ENCODE peak calls at places on chromosomes 16 and 17, in five cellular contexts. One of them, this sample, is unnamed.

GRCh38 chr17:50688168-50688719 is 19.5 kb downstream of the ANKRD40 start:
- DNase-seq in HepG2: no peak
- DNase-seq in GM12878: no peak
- DNase-seq in NT2/D1: no peak
- DNase-seq in H1: no peak
- DNase-seq in this sample: no peak

GRCh38 chr16:12458591-12459400 is 344.9 kb downstream of the CPPED1 start:
- DNase-seq in HepG2: no peak
- DNase-seq in GM12878: no peak
- DNase-seq in NT2/D1: no peak
- DNase-seq in H1: no peak
- DNase-seq in this sample: no peak

GRCh38 chr17:50947844-50948514 is 81.8 kb upstream of the TOB1 start:
- DNase-seq in HepG2: no peak
- DNase-seq in GM12878: no peak
- DNase-seq in NT2/D1: no peak
- DNase-seq in H1: no peak
- DNase-seq in this sample: no peak

GRCh38 chr17:80082403-80083135 is 18.8 kb upstream of the GAA start:
- DNase-seq in HepG2: peak; percentile 78
- DNase-seq in GM12878: no peak
- DNase-seq in NT2/D1: no peak
- DNase-seq in H1: peak; percentile 86
- DNase-seq in this sample: peak; percentile 87

GRCh38 chr17:6413073-6413472 is 21.8 kb downstream of the AIPL1 start:
- DNase-seq in HepG2: peak; percentile 40
- DNase-seq in GM12878: no peak
- DNase-seq in NT2/D1: peak; percentile 18
- DNase-seq in H1: no peak
- DNase-seq in this sample: peak; percentile 50

GRCh38 chr17:17507465-17508011 is 11.3 kb upstream of the RASD1 start:
- DNase-seq in HepG2: no peak
- DNase-seq in GM12878: no peak
- DNase-seq in NT2/D1: no peak
- DNase-seq in H1: no peak
- DNase-seq in this sample: no peak

GRCh38 chr17:32323784-32324590 is 18.0 kb downstream of the C17orf75 start:
- DNase-seq in HepG2: no peak
- DNase-seq in GM12878: no peak
- DNase-seq in NT2/D1: no peak
- DNase-seq in H1: no peak
- DNase-seq in this sample: no peak

GRCh38 chr17:73214008-73214407 is 21.2 kb downstream of the COG1 start:
- DNase-seq in HepG2: no peak
- DNase-seq in GM12878: no peak
- DNase-seq in NT2/D1: no peak
- DNase-seq in H1: no peak
- DNase-seq in this sample: no peak

GRCh38 chr16:2826591-2827480 is 3.3 kb upstream of the ZG16B start:
- DNase-seq in HepG2: no peak
- DNase-seq in GM12878: no peak
- DNase-seq in NT2/D1: no peak
- DNase-seq in H1: no peak
- DNase-seq in this sample: no peak

GRCh38 chr16:54055864-54056263 is 230.7 kb downstream of the IRX3 start:
- DNase-seq in HepG2: peak; percentile 70
- DNase-seq in GM12878: no peak
- DNase-seq in NT2/D1: no peak
- DNase-seq in H1: no peak
- DNase-seq in this sample: no peak

GRCh38 chr16:23642246-23642774 is 1.0 kb downstream of the DCTN5 start:
- DNase-seq in HepG2: no peak
- DNase-seq in GM12878: no peak
- DNase-seq in NT2/D1: no peak
- DNase-seq in H1: no peak
- DNase-seq in this sample: no peak

GRCh38 chr16:24009955-24010354 is 174.2 kb downstream of the PRKCB start:
- DNase-seq in HepG2: no peak
- DNase-seq in GM12878: peak; percentile 20
- DNase-seq in NT2/D1: no peak
- DNase-seq in H1: no peak
- DNase-seq in this sample: no peak

GRCh38 chr16:8644513-8645140 is 23.1 kb downstream of the METTL22 start:
- DNase-seq in HepG2: no peak
- DNase-seq in GM12878: no peak
- DNase-seq in NT2/D1: no peak
- DNase-seq in H1: no peak
- DNase-seq in this sample: no peak

GRCh38 chr17:15966879-15967248 is 21.9 kb downstream of the ADORA2B start:
- DNase-seq in HepG2: peak; percentile 35
- DNase-seq in GM12878: no peak
- DNase-seq in NT2/D1: no peak
- DNase-seq in H1: peak; percentile 65
- DNase-seq in this sample: no peak

GRCh38 chr16:59148312-59148711 is 414.2 kb upstream of the GOT2 start:
- DNase-seq in HepG2: no peak
- DNase-seq in GM12878: no peak
- DNase-seq in NT2/D1: no peak
- DNase-seq in H1: no peak
- DNase-seq in this sample: no peak

GRCh38 chr17:40086150-40087044 is 14.0 kb downstream of the NR1D1 start:
- DNase-seq in HepG2: peak; percentile 52
- DNase-seq in GM12878: no peak
- DNase-seq in NT2/D1: no peak
- DNase-seq in H1: peak; percentile 94
- DNase-seq in this sample: peak; percentile 73

GRCh38 chr17:34721326-34721725 is 141.9 kb downstream of the TMEM132E start:
- DNase-seq in HepG2: no peak
- DNase-seq in GM12878: no peak
- DNase-seq in NT2/D1: no peak
- DNase-seq in H1: no peak
- DNase-seq in this sample: no peak

GRCh38 chr17:38752119-38752929 is at the start of gene PSMB3:
- DNase-seq in HepG2: peak; percentile 100
- DNase-seq in GM12878: peak; percentile 100
- DNase-seq in NT2/D1: peak; percentile 96
- DNase-seq in H1: peak; percentile 88
- DNase-seq in this sample: peak; percentile 87

GRCh38 chr16:81471882-81472281 is 27.3 kb downstream of the CMIP start:
- DNase-seq in HepG2: no peak
- DNase-seq in GM12878: no peak
- DNase-seq in NT2/D1: no peak
- DNase-seq in H1: no peak
- DNase-seq in this sample: no peak

GRCh38 chr16:70157105-70157476 is 16.5 kb upstream of the CLEC18C start:
- DNase-seq in HepG2: no peak
- DNase-seq in GM12878: no peak
- DNase-seq in NT2/D1: no peak
- DNase-seq in H1: no peak
- DNase-seq in this sample: no peak

GRCh38 chr17:34255841-34256240 is 756 bp downstream of the CCL2 start:
- DNase-seq in HepG2: no peak
- DNase-seq in GM12878: no peak
- DNase-seq in NT2/D1: no peak
- DNase-seq in H1: no peak
- DNase-seq in this sample: no peak

GRCh38 chr16:16025214-16025968 is 76.0 kb downstream of the ABCC1 start:
- DNase-seq in HepG2: no peak
- DNase-seq in GM12878: no peak
- DNase-seq in NT2/D1: no peak
- DNase-seq in H1: no peak
- DNase-seq in this sample: no peak

DNA sequence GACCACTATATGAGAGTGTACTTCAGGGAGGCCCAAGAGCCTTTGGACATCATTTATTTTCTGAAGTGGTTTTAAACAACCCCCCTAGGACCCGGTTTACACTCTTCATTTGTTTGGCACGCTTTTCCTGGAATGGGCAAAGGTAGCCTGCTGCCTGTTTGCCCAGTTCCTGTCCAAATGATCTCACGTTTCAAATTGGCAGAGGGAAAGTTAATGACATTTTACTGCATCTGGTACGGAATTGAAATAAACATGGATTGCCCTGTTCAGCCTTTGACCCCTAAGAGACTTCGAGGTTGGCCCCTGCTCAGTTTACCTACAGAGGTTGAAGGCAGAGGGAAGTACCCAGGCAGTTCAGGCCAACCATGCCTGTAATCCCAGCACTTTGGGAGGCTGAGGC is 5.8 kb upstream of the RPRML start:
- DNase-seq in HepG2: peak; percentile 49
- DNase-seq in GM12878: no peak
- DNase-seq in NT2/D1: no peak
- DNase-seq in H1: no peak
- DNase-seq in this sample: no peak
- TF ChIP-seq SUZ12 in HepG2: no peak
- TF ChIP-seq SUZ12 in GM12878: no peak
- TF ChIP-seq SUZ12 in NT2/D1: no peak
- TF ChIP-seq SUZ12 in H1: no peak
- TF ChIP-seq SUZ12 in this sample: no peak

GRCh38 chr16:46763147-46763546 is 15.0 kb upstream of the MYLK3 start:
- DNase-seq in HepG2: no peak
- DNase-seq in GM12878: no peak
- DNase-seq in NT2/D1: no peak
- DNase-seq in H1: no peak
- DNase-seq in this sample: no peak
- TF ChIP-seq SUZ12 in HepG2: no peak
- TF ChIP-seq SUZ12 in GM12878: no peak
- TF ChIP-seq SUZ12 in NT2/D1: no peak
- TF ChIP-seq SUZ12 in H1: no peak
- TF ChIP-seq SUZ12 in this sample: no peak

GRCh38 chr17:43832168-43832975 is 574 bp downstream of the MPP3 start:
- DNase-seq in HepG2: peak; percentile 21
- DNase-seq in GM12878: no peak
- DNase-seq in NT2/D1: no peak
- DNase-seq in H1: peak; percentile 65
- DNase-seq in this sample: peak; percentile 65
- TF ChIP-seq SUZ12 in HepG2: no peak
- TF ChIP-seq SUZ12 in GM12878: no peak
- TF ChIP-seq SUZ12 in NT2/D1: no peak
- TF ChIP-seq SUZ12 in H1: no peak
- TF ChIP-seq SUZ12 in this sample: no peak

GRCh38 chr16:57020651-57021050 is 31.3 kb downstream of the NLRC5 start:
- DNase-seq in HepG2: peak; percentile 54
- DNase-seq in GM12878: no peak
- DNase-seq in NT2/D1: no peak
- DNase-seq in H1: no peak
- DNase-seq in this sample: no peak
- TF ChIP-seq SUZ12 in HepG2: no peak
- TF ChIP-seq SUZ12 in GM12878: no peak
- TF ChIP-seq SUZ12 in NT2/D1: no peak
- TF ChIP-seq SUZ12 in H1: no peak
- TF ChIP-seq SUZ12 in this sample: no peak

DNA sequence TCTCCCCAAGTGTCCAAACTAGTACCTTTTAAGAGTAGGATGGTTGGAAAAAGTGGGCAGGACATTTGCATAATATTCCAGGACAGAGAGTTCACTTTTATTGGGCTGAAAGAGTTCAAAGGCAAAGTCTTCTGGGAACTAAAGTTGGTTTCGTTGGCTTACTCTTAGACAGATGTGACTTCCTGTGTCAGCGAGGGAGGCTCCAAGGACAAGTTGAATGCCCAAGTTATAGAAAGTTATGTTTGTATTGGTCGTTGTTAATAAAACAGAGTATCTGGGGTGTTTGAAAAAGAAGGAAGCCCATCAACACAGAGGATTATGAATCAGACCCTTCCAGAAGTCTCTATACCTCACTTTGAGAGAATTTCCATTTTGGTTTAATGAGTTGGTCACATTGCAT is 117.3 kb upstream of the TBX2 start:
- DNase-seq in HepG2: no peak
- DNase-seq in GM12878: no peak
- DNase-seq in NT2/D1: no peak
- DNase-seq in H1: no peak
- DNase-seq in this sample: no peak
- TF ChIP-seq SUZ12 in HepG2: no peak
- TF ChIP-seq SUZ12 in GM12878: no peak
- TF ChIP-seq SUZ12 in NT2/D1: no peak
- TF ChIP-seq SUZ12 in H1: no peak
- TF ChIP-seq SUZ12 in this sample: no peak

This sample was measured in HEK293T.